ENCODE peak calls at places on chromosome 1, in eight cellular contexts. H is BJ, Q is heart right ventricle, Z is testis, C is OCI-LY7, A is AG04450, F is neural crest cell, U is endothelial cell. W is an unnamed sample.

GRCh38 chr1:54609301-54609921 is 13.9 kb downstream of the FAM151A start:
- DNase-seq in F (no peak), Z (no peak), H (no peak), Q (no peak), C (no peak), A (no peak), U (no peak), W (no peak)

GRCh38 chr1:232923739-232924386 is 26.5 kb upstream of the NTPCR start:
- DNase-seq in C (peak), H (no peak), A (no peak), Q (no peak), F (no peak), U (no peak), Z (no peak), W (no peak)

GRCh38 chr1:89767618-89768017 is 53.2 kb upstream of the LRRC8D start:
- DNase-seq in H (no peak), Z (no peak), A (no peak), C (no peak), Q (no peak), U (no peak), F (no peak), W (no peak)

GRCh38 chr1:181767001-181767708 is 283.8 kb downstream of the CACNA1E start:
- DNase-seq in Z (no peak), Q (no peak), U (no peak), H (no peak), F (no peak), C (no peak), A (no peak), W (no peak)

GRCh38 chr1:1303736-1304135 is 4.0 kb downstream of the ACAP3 start:
- DNase-seq in Q (no peak), A (no peak), F (no peak), U (no peak), C (no peak), Z (no peak), H (no peak), W (no peak)

GRCh38 chr1:169143984-169144383 is 37.5 kb downstream of the ATP1B1 start:
- DNase-seq in C (no peak), U (no peak), A (no peak), Z (no peak), F (no peak), Q (no peak), H (no peak), W (no peak)

GRCh38 chr1:219201656-219202055 is 28.0 kb downstream of the LYPLAL1 start:
- DNase-seq in C (no peak), Z (no peak), U (no peak), Q (no peak), F (no peak), H (no peak), A (no peak), W (no peak)

GRCh38 chr1:1420654-1421134 is 382 bp downstream of the ANKRD65 start:
- DNase-seq in Z (no peak), Q (no peak), H (no peak), C (no peak), F (no peak), U (no peak), A (no peak), W (no peak)

GRCh38 chr1:109290998-109291397 is 8.1 kb upstream of the PSRC1 start:
- DNase-seq in Z (no peak), A (no peak), C (no peak), U (no peak), H (no peak), F (no peak), Q (no peak), W (no peak)

GRCh38 chr1:239810071-239810481 is 281.6 kb upstream of the FMN2 start:
- DNase-seq in H (no peak), C (no peak), Z (no peak), F (no peak), Q (no peak), A (no peak), U (no peak), W (no peak)

GRCh38 chr1:112956503-112957132 is 622 bp upstream of the SLC16A1 start:
- DNase-seq in H (no peak), A (no peak), F (no peak), U (no peak), Z (peak), Q (no peak), C (peak), W (no peak)

GRCh38 chr1:80837066-80837465 is 963.7 kb upstream of the ADGRL2 start:
- DNase-seq in F (no peak), Z (no peak), C (no peak), Q (no peak), A (no peak), U (no peak), H (no peak), W (no peak)

GRCh38 chr1:101112051-101112770 is 86.6 kb upstream of the DPH5 start:
- DNase-seq in C (peak), Z (peak), F (no peak), U (no peak), H (no peak), Q (peak), A (no peak), W (no peak)

GRCh38 chr1:38889589-38889988 is 8.2 kb upstream of the GJA9 start:
- DNase-seq in A (no peak), Z (no peak), C (no peak), Q (no peak), H (no peak), F (no peak), U (no peak), W (no peak)

GRCh38 chr1:2284932-2285331 is 56.8 kb downstream of the SKI start:
- DNase-seq in H (no peak), F (no peak), U (no peak), C (no peak), Q (no peak), A (no peak), Z (no peak), W (no peak)

GRCh38 chr1:118148034-118148433 is 37.0 kb downstream of the SPAG17 start:
- DNase-seq in Z (peak), Q (no peak), F (no peak), C (no peak), H (no peak), A (no peak), U (no peak), W (no peak)

GRCh38 chr1:203871114-203871875 is 9.9 kb downstream of the SNRPE start:
- DNase-seq in C (peak), H (no peak), F (peak), Z (peak), Q (peak), A (peak), U (peak), W (peak)

GRCh38 chr1:241849345-241849695 is 1.3 kb downstream of the EXO1 start:
- DNase-seq in A (no peak), Z (no peak), U (no peak), Q (no peak), C (peak), F (no peak), H (no peak), W (no peak)

GRCh38 chr1:223326776-223327175 is 37.2 kb downstream of the SUSD4 start:
- DNase-seq in U (no peak), Z (no peak), H (no peak), Q (no peak), C (no peak), F (no peak), A (no peak), W (no peak)

GRCh38 chr1:223747838-223748335 is 35.5 kb downstream of the CAPN2 start:
- DNase-seq in U (no peak), Q (no peak), F (no peak), H (no peak), Z (peak), A (no peak), C (no peak), W (no peak)

GRCh38 chr1:56816909-56817308 is 2.3 kb downstream of the FYB2 start:
- DNase-seq in A (no peak), Z (no peak), Q (no peak), H (no peak), U (no peak), C (no peak), F (no peak), W (no peak)

DNA sequence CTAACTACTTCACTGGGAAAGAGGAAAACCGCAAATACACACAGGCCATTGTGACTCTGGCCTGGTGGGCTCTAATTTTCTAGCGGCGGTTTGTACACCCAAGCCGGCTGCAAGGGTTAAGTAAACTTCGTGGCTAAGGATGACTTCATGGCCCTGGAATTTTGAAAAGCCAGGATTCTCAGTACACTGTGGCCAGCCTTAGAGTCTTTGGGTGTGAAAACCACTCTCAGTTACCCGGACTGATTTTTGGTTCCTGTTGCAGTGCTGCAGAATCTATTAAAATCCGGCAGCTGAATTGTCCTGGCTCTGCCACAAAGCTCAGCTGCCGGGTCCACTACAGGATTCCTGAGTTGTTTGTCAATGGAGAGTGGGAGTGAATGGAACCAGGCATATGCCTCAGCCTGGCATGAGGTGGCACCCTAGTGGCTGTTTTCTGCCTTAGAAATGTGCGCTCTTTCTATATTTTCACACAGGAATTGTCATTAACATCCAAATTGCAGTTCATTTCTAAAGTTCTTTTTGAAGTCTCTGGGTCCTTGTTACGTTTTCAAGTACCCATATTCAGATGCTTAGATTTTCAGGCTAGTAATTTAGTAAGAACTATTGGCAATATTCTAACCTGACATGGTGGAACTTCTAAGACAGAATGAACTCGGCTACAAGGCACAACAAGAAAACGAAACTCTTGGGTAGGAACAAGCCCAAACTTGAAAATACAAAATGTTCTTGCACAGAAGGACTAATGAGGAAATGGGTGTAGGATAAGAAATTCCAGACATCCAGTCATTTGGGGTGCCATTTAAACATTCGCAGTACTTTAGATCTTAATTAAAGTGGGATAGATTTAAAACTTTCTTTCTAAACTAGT is 255.9 kb downstream of the NFIA start:
- DNase-seq in Z (peak), C (no peak), F (peak), Q (peak), U (peak), A (no peak), H (peak), W (no peak)
- TF ChIP-seq CTCF in Z (peak), C (peak), F (peak), Q (peak), U (peak), A (peak), H (peak), W (no peak)

DNA sequence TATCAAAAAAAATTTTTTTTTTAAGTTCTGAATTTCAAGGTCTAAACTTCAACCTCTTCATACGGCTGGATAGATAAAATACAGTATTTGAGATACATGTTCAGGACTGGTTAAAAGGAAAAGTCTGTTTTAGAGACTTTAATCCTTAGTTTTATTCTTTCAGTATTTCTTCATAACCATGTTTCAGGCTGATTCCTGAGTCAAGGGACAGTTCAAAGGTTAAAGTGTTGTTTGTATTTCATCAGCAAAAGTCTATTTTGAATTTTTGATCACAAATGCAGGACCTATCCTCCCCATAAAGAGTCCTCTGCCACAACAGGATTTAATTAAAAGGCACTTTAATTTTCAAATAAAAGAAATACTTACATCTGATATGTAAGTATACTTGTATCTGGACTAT is 53.5 kb downstream of the SELENOF start:
- DNase-seq in C (no peak), Q (no peak), H (no peak), Z (no peak), U (no peak), A (no peak), F (no peak), W (no peak)
- TF ChIP-seq CTCF in C (no peak), Q (no peak), H (no peak), Z (no peak), U (no peak), A (no peak), F (no peak), W (no peak)

DNA sequence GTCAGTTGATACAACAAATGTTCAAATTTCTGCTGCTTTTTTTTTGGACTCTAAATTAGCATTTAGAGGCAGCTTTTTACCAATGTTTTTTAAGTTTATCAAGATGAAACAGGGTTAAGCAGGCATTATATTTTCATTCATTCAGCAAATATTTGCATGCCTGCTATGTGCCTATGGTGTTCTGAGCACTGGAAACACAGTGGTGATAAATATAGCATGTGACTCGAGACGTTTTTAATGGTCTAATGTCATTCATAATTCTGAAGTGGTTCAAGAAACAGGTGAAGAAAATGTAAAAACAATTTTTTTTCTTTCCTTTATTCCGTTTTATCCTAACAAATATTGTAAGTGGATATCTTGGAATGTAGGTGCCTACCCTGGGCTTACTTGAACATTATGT is 26.8 kb downstream of the NEK7 start:
- DNase-seq in H (no peak), U (no peak), C (no peak), A (no peak), Q (no peak), Z (no peak), F (no peak), W (no peak)
- TF ChIP-seq CTCF in H (no peak), U (no peak), C (no peak), A (no peak), Q (no peak), Z (no peak), F (no peak), W (no peak)

GRCh38 chr1:12453400-12454343 is 164.3 kb downstream of the DHRS3 start:
- DNase-seq in Q (no peak), H (no peak), C (no peak), Z (no peak), U (no peak), A (no peak), F (no peak), W (no peak)

GRCh38 chr1:12457771-12458170 is 160.2 kb downstream of the DHRS3 start:
- DNase-seq in U (no peak), C (no peak), H (no peak), Z (no peak), F (no peak), Q (no peak), A (no peak), W (no peak)

GRCh38 chr1:12456979-12457378 is 161.0 kb downstream of the DHRS3 start:
- DNase-seq in A (no peak), H (peak), Q (no peak), Z (no peak), U (no peak), F (no peak), C (no peak), W (no peak)

GRCh38 chr1:12452262-12452661 is 165.7 kb downstream of the DHRS3 start:
- DNase-seq in C (no peak), H (no peak), Q (no peak), U (no peak), F (no peak), Z (no peak), A (no peak), W (no peak)

GRCh38 chr1:12454406-12455391 is 163.3 kb downstream of the DHRS3 start:
- DNase-seq in U (no peak), H (peak), C (no peak), Z (no peak), F (no peak), A (no peak), Q (no peak), W (no peak)
- TF ChIP-seq CTCF in U (no peak), H (peak), C (no peak), Z (no peak), F (no peak), A (no peak), Q (no peak), W (no peak)